ENCODE peak calls at places on chromosomes 1 and 21, in five cellular contexts. N is thyroid gland, M is A549, H is pancreas, E is uterus. T is an unnamed sample.
A peak's percentile ranks its signal among the peaks of the same experiment; 100 is the strongest.

GRCh38 chr1:53557830-53558784 is 98.9 kb downstream of the DMRTB1 start:
- DNase-seq in N (no peak), M (no peak), H (no peak), E (peak; percentile 6), T (no peak)

GRCh38 chr21:15206514-15206913 is 141.7 kb upstream of the NRIP1 start:
- DNase-seq in N (no peak), M (no peak), H (no peak), E (no peak), T (no peak)

GRCh38 chr21:36960676-36961284 is 5.7 kb downstream of the HLCS start:
- DNase-seq in N (no peak), M (no peak), H (no peak), E (no peak), T (no peak)

GRCh38 chr1:9326596-9326995 is 33.9 kb downstream of the SPSB1 start:
- DNase-seq in N (peak; percentile 38), M (no peak), H (no peak), E (peak; percentile 59), T (no peak)

GRCh38 chr1:913491-914252 is 10.1 kb upstream of the SAMD11 start:
- DNase-seq in N (peak; percentile 0), M (no peak), H (peak; percentile 22), E (peak; percentile 12), T (peak; percentile 70)

GRCh38 chr1:36352910-36353878 is 29.7 kb upstream of the EVA1B start:
- DNase-seq in N (no peak), M (no peak), H (no peak), E (no peak), T (no peak)

GRCh38 chr1:164774819-164775654 is 216.1 kb downstream of the PBX1 start:
- DNase-seq in N (no peak), M (no peak), H (peak; percentile 71), E (peak; percentile 26), T (no peak)

GRCh38 chr21:46156378-46156645 is 933 bp upstream of the FTCD start:
- DNase-seq in N (no peak), M (no peak), H (no peak), E (peak; percentile 5), T (no peak)

GRCh38 chr1:208036177-208036808 is 125.4 kb upstream of the CD34 start:
- DNase-seq in N (no peak), M (peak; percentile 42), H (no peak), E (no peak), T (no peak)

GRCh38 chr21:28884481-28884880 is 108.2 kb downstream of the LTN1 start:
- DNase-seq in N (no peak), M (no peak), H (no peak), E (no peak), T (no peak)

GRCh38 chr1:183002797-183003594 is 20.2 kb upstream of the LAMC1 start:
- DNase-seq in N (no peak), M (no peak), H (no peak), E (peak; percentile 37), T (no peak)

GRCh38 chr1:201538618-201539551 is at the start of gene NAV1:
- DNase-seq in N (peak; percentile 50), M (peak; percentile 52), H (peak; percentile 51), E (peak; percentile 83), T (peak; percentile 38)

GRCh38 chr1:62528015-62528414 is 69.3 kb upstream of the ANGPTL3 start:
- DNase-seq in N (no peak), M (no peak), H (no peak), E (no peak), T (no peak)

GRCh38 chr1:224529844-224530243 is 86.3 kb upstream of the CNIH3 start:
- DNase-seq in N (no peak), M (no peak), H (no peak), E (no peak), T (no peak)

GRCh38 chr1:44720281-44720680 is 10.7 kb downstream of the RNU5D-1 start:
- DNase-seq in N (no peak), M (no peak), H (no peak), E (no peak), T (no peak)

GRCh38 chr1:193176788-193177187 is 9.6 kb downstream of the B3GALT2 start:
- DNase-seq in N (no peak), M (no peak), H (no peak), E (no peak), T (no peak)

GRCh38 chr21:45291613-45292398 is 4.1 kb upstream of the POFUT2 start:
- DNase-seq in N (peak; percentile 41), M (no peak), H (peak; percentile 42), E (no peak), T (peak; percentile 25)

GRCh38 chr1:43525995-43526394 is 4.7 kb upstream of the PTPRF start:
- DNase-seq in N (no peak), M (peak; percentile 72), H (no peak), E (no peak), T (no peak)
- H3K27ac ChIP-seq in N (no peak overlapping the region), M (peak overlapping the region; percentile 78), H (no peak overlapping the region), E (no peak overlapping the region), T (no peak overlapping the region)

DNA sequence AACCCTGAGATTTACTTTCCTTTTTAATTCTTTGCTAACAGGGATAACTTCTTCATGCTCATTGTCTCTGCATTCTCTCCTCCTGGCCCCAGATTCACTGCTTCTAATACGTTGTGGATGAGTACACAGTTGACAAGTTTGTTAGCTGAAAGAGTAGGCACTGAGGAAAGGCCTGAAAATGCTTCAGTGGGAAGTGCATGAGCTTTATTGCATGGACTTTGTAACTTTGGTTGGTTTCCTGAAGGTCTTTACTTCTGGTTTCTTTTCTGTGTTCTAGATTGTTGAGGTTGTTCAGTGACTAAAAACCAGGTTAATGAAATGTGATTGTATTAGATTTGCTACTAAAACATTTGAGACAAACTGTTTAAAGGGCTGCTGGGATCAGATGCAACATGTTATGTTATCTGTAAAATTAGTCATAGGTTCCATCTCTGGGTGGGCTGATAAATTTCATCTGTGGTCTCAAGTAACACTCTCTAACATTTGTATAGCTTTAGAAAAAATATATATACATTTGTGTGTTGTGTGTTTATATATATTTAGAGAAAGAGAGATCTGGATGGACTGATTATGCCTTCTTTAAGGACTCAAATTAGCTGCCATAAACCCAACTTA is 19.1 kb downstream of the LRIG2 start:
- DNase-seq in N (no peak), M (no peak), H (no peak), E (no peak), T (no peak)
- H3K4me1 ChIP-seq in N (peaks cover 24% of the 10 kb centered on the region), M (peaks cover 3% of the 10 kb centered on the region), H (no peaks in the 10 kb centered on the region), E (peaks cover 3% of the 10 kb centered on the region), T (no peaks in the 10 kb centered on the region)

GRCh38 chr1:197680311-197680710 is 95.0 kb downstream of the DENND1B start:
- DNase-seq in N (no peak), M (no peak), H (no peak), E (no peak), T (no peak)
- H3K27ac ChIP-seq in N (no peak overlapping the region), M (no peak overlapping the region), H (no peak overlapping the region), E (no peak overlapping the region), T (no peak overlapping the region)

GRCh38 chr1:167510244-167510643 is 8.1 kb downstream of the CD247 start:
- DNase-seq in N (no peak), M (no peak), H (no peak), E (no peak), T (no peak)
- H3K4me1 ChIP-seq in N (no peaks in the 10 kb centered on the region), M (no peaks in the 10 kb centered on the region), H (no peaks in the 10 kb centered on the region), E (no peaks in the 10 kb centered on the region), T (peaks cover 7% of the 10 kb centered on the region)

DNA sequence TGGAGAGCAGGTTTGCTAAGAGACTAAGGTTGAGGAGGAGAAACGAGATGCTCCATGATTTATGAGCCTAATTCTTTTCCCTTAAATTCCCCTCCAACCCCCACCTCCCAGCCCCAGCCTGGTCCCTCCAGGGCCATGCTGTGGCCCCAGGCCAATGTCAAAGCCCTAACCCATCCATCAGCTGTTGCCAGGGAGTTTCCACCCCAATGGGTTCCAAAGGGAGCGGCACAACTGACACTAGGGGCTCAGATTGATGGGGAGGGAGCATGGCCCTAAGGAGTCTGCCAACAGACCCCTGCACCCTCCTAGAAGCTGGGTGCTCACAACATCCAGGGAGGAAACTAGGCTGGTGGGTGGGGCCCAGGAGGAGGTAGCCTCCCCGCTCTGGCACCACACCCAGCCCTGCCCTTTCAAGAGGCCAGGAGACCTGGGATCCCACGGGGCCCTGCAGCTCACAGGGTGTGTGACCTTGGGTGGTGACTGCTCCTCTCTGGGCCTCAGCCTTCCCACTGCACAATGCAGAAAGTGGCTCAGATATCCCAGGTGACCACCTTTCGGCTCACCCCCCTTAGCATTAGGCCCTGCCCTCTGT is 12.9 kb downstream of the AHDC1 start:
- DNase-seq in N (no peak), M (no peak), H (no peak), E (no peak), T (no peak)
- H3K27ac ChIP-seq in N (peak overlapping the region; percentile 1), M (peak overlapping the region; percentile 59), H (no peak overlapping the region), E (peak overlapping the region; percentile 92), T (peak overlapping the region; percentile 74)

GRCh38 chr1:151002006-151002405 is 4.7 kb downstream of the MINDY1 start:
- DNase-seq in N (no peak), M (no peak), H (no peak), E (no peak), T (no peak)

GRCh38 chr1:151005729-151006330 is 872 bp downstream of the MINDY1 start:
- DNase-seq in N (no peak), M (no peak), H (no peak), E (no peak), T (no peak)

GRCh38 chr1:151001592-151001991 is 5.1 kb downstream of the MINDY1 start:
- DNase-seq in N (no peak), M (no peak), H (no peak), E (no peak), T (no peak)

GRCh38 chr1:151002611-151003010 is 4.1 kb downstream of the MINDY1 start:
- DNase-seq in N (peak; percentile 69), M (no peak), H (no peak), E (no peak), T (no peak)

DNA sequence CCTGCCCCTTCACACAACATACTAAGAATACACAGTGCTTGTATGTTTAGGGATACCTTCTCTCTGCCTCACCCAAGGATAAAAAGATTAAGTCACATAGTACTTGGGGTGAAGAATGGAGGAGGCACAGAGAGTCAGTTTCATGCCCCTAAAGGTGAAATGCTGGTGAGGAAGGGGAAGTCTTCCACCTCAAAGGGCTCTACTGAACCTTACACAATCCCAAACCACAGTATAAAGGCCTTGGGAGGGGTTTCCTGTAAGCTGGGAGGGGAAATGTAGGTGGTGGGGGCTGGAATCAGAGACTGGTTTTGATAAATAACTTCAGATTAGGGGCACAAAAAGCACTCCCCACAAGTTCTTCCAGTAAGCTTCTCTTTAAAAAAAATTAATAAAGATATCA is 3.5 kb downstream of the MINDY1 start:
- DNase-seq in N (no peak), M (no peak), H (no peak), E (no peak), T (no peak)
- H3K4me1 ChIP-seq in N (peaks cover 54% of the 10 kb centered on the region), M (peaks cover 20% of the 10 kb centered on the region), H (peaks cover 33% of the 10 kb centered on the region), E (no peaks in the 10 kb centered on the region), T (peaks cover 70% of the 10 kb centered on the region)